ENCODE peak calls at places on chromosome 15, in four cellular contexts. One of them, this sample, is unnamed.

GRCh38 chr15:69829974-69830373 is 267.7 kb downstream of the TLE3 start:
- DNase-seq in endothelial cell: no peak
- DNase-seq in mesothelial cell of epicardium: no peak
- DNase-seq in adrenal gland: no peak
- DNase-seq in this sample: no peak

GRCh38 chr15:52255008-52255407 is 40.6 kb downstream of the MYO5C start:
- DNase-seq in endothelial cell: no peak
- DNase-seq in mesothelial cell of epicardium: no peak
- DNase-seq in adrenal gland: no peak
- DNase-seq in this sample: no peak

GRCh38 chr15:52466134-52466701 is 62.5 kb downstream of the MYO5A start:
- DNase-seq in endothelial cell: no peak
- DNase-seq in mesothelial cell of epicardium: no peak
- DNase-seq in adrenal gland: peak
- DNase-seq in this sample: no peak

GRCh38 chr15:38888701-38889154 is 324.1 kb upstream of the RASGRP1 start:
- DNase-seq in endothelial cell: no peak
- DNase-seq in mesothelial cell of epicardium: no peak
- DNase-seq in adrenal gland: no peak
- DNase-seq in this sample: no peak

GRCh38 chr15:47705601-47706000 is 11.7 kb upstream of the SEMA6D start:
- DNase-seq in endothelial cell: no peak
- DNase-seq in mesothelial cell of epicardium: no peak
- DNase-seq in adrenal gland: no peak
- DNase-seq in this sample: no peak

GRCh38 chr15:66523926-66524325 is 18.8 kb downstream of the ZWILCH start:
- DNase-seq in endothelial cell: no peak
- DNase-seq in mesothelial cell of epicardium: no peak
- DNase-seq in adrenal gland: no peak
- DNase-seq in this sample: no peak

GRCh38 chr15:94168250-94168649 is 63.1 kb upstream of the MCTP2 start:
- DNase-seq in endothelial cell: no peak
- DNase-seq in mesothelial cell of epicardium: no peak
- DNase-seq in adrenal gland: no peak
- DNase-seq in this sample: no peak

GRCh38 chr15:66948294-66948693 is 117.1 kb upstream of the SMAD3 start:
- DNase-seq in endothelial cell: no peak
- DNase-seq in mesothelial cell of epicardium: no peak
- DNase-seq in adrenal gland: no peak
- DNase-seq in this sample: no peak

GRCh38 chr15:48001393-48002059 is 119.3 kb upstream of the SLC24A5 start:
- DNase-seq in endothelial cell: no peak
- DNase-seq in mesothelial cell of epicardium: no peak
- DNase-seq in adrenal gland: no peak
- DNase-seq in this sample: no peak

GRCh38 chr15:99631256-99631655 is 65.5 kb downstream of the MEF2A start:
- DNase-seq in endothelial cell: no peak
- DNase-seq in mesothelial cell of epicardium: no peak
- DNase-seq in adrenal gland: no peak
- DNase-seq in this sample: no peak

GRCh38 chr15:81256916-81257315 is 60.2 kb downstream of the IL16 start:
- DNase-seq in endothelial cell: no peak
- DNase-seq in mesothelial cell of epicardium: no peak
- DNase-seq in adrenal gland: no peak
- DNase-seq in this sample: no peak
- TF ChIP-seq CTCF in endothelial cell: no peak
- TF ChIP-seq CTCF in mesothelial cell of epicardium: peak
- TF ChIP-seq CTCF in adrenal gland: peak
- TF ChIP-seq CTCF in this sample: peak

DNA sequence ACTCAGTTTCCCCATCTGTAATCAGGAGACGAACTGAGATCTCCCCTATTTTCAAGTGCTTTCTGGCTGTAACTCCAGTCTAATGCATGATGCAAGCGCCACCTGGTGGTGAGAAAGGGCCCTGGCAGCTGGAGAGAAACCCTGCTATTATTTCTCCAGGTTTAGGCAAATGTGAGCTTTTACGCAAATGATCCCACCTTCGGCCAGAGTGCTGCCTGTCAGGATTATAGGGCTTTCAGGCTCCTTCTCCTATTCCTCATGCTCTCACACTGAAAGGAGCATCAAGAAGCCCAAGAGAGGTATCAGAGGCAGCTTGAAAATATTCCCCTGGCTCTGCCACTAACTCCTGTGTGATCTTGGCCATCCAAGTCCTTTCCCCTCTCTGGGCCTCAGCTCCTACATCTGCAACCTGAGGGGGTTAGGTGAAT is 93.9 kb upstream of the RASGRF1 start:
- DNase-seq in endothelial cell: peak
- DNase-seq in mesothelial cell of epicardium: peak
- DNase-seq in adrenal gland: peak
- DNase-seq in this sample: peak
- TF ChIP-seq CTCF in endothelial cell: peak
- TF ChIP-seq CTCF in mesothelial cell of epicardium: peak
- TF ChIP-seq CTCF in adrenal gland: peak
- TF ChIP-seq CTCF in this sample: peak

DNA sequence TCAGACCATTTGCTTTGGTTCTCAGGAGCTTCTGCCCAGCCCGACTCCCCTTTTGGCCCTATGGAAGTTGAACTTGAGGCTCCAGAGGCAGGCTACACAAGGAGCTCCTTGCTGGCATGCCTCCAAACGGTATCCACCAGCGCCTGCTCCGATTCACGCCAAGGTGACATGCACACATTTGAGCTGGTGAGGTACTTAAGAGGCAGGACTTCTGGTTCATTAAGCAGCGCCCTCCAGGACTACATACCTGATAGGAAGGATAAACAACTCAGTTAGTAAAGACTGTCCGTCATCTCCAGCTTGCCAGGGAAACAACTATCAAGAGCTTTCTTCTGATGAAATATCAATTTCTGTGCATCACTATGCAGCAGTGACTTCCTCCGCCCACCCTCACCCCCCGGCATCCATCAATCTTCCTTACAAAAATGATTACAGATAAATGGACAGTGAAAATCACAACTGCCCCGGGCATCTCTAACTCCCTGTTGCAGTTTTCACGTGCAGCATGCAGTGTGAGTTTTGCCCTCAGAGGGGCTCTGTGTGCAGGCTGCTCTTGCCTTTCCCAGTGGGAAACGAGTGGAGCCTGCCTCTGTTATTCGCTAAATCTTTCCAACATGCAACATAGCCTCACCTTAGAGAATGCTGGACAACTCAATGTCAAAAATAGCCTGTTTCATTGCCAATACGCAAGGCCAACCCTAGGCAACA is 122.9 kb downstream of the ARRDC4 start:
- DNase-seq in endothelial cell: no peak
- DNase-seq in mesothelial cell of epicardium: no peak
- DNase-seq in adrenal gland: no peak
- DNase-seq in this sample: no peak
- TF ChIP-seq CTCF in endothelial cell: no peak
- TF ChIP-seq CTCF in mesothelial cell of epicardium: no peak
- TF ChIP-seq CTCF in adrenal gland: no peak
- TF ChIP-seq CTCF in this sample: peak

GRCh38 chr15:25182736-25183445 is 228.1 kb downstream of the SNRPN start:
- DNase-seq in endothelial cell: no peak
- DNase-seq in mesothelial cell of epicardium: peak
- DNase-seq in adrenal gland: peak
- DNase-seq in this sample: no peak
- TF ChIP-seq CTCF in endothelial cell: no peak
- TF ChIP-seq CTCF in mesothelial cell of epicardium: no peak
- TF ChIP-seq CTCF in adrenal gland: no peak
- TF ChIP-seq CTCF in this sample: no peak

GRCh38 chr15:59326856-59327255 is 45.8 kb downstream of the MYO1E start:
- DNase-seq in endothelial cell: no peak
- DNase-seq in mesothelial cell of epicardium: no peak
- DNase-seq in adrenal gland: no peak
- DNase-seq in this sample: no peak

GRCh38 chr15:59317211-59317610 is 55.5 kb downstream of the MYO1E start:
- DNase-seq in endothelial cell: no peak
- DNase-seq in mesothelial cell of epicardium: no peak
- DNase-seq in adrenal gland: no peak
- DNase-seq in this sample: no peak

GRCh38 chr15:59321000-59321689 is 51.5 kb downstream of the MYO1E start:
- DNase-seq in endothelial cell: no peak
- DNase-seq in mesothelial cell of epicardium: no peak
- DNase-seq in adrenal gland: no peak
- DNase-seq in this sample: no peak

GRCh38 chr15:59327942-59328341 is 44.7 kb downstream of the MYO1E start:
- DNase-seq in endothelial cell: no peak
- DNase-seq in mesothelial cell of epicardium: no peak
- DNase-seq in adrenal gland: no peak
- DNase-seq in this sample: no peak

DNA sequence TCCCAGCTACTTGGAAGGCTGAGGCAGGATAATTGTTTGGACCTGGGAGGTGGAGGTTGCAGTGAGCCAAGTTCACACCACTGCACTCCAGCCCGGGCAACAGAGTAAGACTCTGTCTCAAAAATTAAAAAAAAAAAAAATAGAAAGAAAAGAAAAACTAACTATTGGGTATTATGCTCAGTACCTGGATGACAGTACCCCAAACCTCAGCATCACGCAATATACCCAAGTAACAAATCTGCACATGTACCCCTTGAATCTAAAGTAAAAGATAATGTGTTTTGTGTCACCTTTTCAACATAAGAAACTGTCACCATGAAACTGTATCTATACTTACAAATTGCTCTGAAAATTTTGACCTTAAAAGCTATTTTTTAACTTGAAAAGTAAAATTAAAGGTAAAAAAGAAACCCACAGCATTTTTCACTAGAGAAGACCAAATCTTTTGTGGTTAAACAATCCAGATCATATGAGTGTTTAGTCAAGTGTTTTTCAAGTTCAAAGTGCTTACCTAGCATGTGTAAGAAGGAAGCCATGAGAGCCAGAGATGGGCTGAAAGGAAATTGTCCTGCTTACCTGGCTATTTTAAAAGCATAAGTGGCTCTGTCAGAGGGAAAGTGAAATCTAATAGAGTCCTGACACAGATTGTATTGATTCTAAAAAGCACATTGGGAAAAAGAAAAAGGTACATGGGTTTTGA is 50.5 kb downstream of the MYO1E start:
- DNase-seq in endothelial cell: no peak
- DNase-seq in mesothelial cell of epicardium: no peak
- DNase-seq in adrenal gland: no peak
- DNase-seq in this sample: no peak
- TF ChIP-seq CTCF in endothelial cell: no peak
- TF ChIP-seq CTCF in mesothelial cell of epicardium: no peak
- TF ChIP-seq CTCF in adrenal gland: no peak
- TF ChIP-seq CTCF in this sample: no peak

GRCh38 chr15:75791337-75791713 is 51.9 kb upstream of the UBE2Q2 start:
- DNase-seq in endothelial cell: no peak
- DNase-seq in mesothelial cell of epicardium: no peak
- DNase-seq in adrenal gland: no peak
- DNase-seq in this sample: no peak

GRCh38 chr15:75790631-75791336 is 52.5 kb upstream of the UBE2Q2 start:
- DNase-seq in endothelial cell: no peak
- DNase-seq in mesothelial cell of epicardium: no peak
- DNase-seq in adrenal gland: no peak
- DNase-seq in this sample: no peak

GRCh38 chr15:75786564-75786925 is 56.7 kb upstream of the UBE2Q2 start:
- DNase-seq in endothelial cell: no peak
- DNase-seq in mesothelial cell of epicardium: no peak
- DNase-seq in adrenal gland: no peak
- DNase-seq in this sample: no peak

GRCh38 chr15:75782926-75783325 is 60.3 kb upstream of the UBE2Q2 start:
- DNase-seq in endothelial cell: no peak
- DNase-seq in mesothelial cell of epicardium: no peak
- DNase-seq in adrenal gland: no peak
- DNase-seq in this sample: no peak

DNA sequence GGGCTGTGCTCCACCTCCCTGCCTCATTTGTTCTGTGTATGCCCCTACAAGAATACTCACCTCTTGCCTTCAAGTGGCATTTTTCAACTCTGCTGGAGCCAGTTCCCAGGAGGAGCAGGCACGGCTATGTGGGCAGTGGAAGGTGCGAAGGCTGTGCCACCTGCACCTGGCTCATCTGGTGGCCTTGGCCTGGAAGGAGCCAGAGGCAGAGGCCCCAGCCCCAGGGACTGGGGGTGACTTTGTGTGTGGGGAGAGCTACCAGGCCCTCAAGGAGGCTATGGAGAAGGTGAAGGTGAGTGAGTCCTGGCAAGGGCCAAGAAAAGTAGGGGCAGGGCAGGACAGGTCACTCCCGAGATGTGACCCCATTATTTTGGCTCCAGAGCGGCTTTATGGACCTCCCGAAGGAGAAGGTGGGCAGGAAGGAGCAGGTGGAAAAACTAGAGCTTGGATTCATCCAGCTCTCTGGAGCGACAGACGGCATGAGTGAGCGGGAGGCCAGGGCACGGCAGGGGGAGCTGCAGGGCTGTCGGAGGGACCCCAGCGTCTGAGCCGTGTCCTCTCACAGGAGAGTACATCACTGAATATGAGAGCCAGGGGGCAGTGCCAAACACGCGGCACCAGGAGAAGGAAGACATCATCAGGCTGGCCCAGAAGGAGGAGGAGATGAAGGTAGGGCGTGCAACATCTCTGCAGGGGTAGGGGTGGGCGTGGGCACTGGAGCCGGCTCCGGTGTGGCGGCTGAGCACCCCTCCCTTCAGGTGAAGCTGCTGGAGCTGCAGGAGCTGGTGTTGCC is 57.3 kb upstream of the UBE2Q2 start:
- DNase-seq in endothelial cell: peak
- DNase-seq in mesothelial cell of epicardium: no peak
- DNase-seq in adrenal gland: no peak
- DNase-seq in this sample: no peak
- TF ChIP-seq CTCF in endothelial cell: no peak
- TF ChIP-seq CTCF in mesothelial cell of epicardium: no peak
- TF ChIP-seq CTCF in adrenal gland: no peak
- TF ChIP-seq CTCF in this sample: peak

GRCh38 chr15:71366522-71366921 is 251.3 kb downstream of the THSD4 start:
- DNase-seq in endothelial cell: no peak
- DNase-seq in mesothelial cell of epicardium: no peak
- DNase-seq in adrenal gland: no peak
- DNase-seq in this sample: no peak
- TF ChIP-seq CTCF in endothelial cell: no peak
- TF ChIP-seq CTCF in mesothelial cell of epicardium: no peak
- TF ChIP-seq CTCF in adrenal gland: no peak
- TF ChIP-seq CTCF in this sample: no peak